ENCODE peak calls at places on chromosomes 7 and 10, in four cellular contexts. F is GM23338, T is HCT116, J is endothelial cell of umbilical vein. C is an unnamed sample.

GRCh38 chr7:7138897-7139296 is 43.4 kb upstream of the C1GALT1 start:
- DNase-seq in F (no peak), J (no peak), T (no peak), C (no peak)

GRCh38 chr10:115861864-115862263 is 411.1 kb downstream of the GFRA1 start:
- DNase-seq in J (no peak), T (no peak), F (no peak), C (no peak)

GRCh38 chr10:43130756-43131155 is 7.5 kb upstream of the CSGALNACT2 start:
- DNase-seq in T (no peak), J (no peak), F (no peak), C (no peak)

GRCh38 chr10:11035318-11035920 is 17.7 kb downstream of the CELF2 start:
- DNase-seq in J (peak), F (peak), T (no peak), C (no peak)

GRCh38 chr10:31014146-31014880 is 17.4 kb downstream of the ZNF438 start:
- DNase-seq in T (no peak), F (no peak), J (no peak), C (no peak)

GRCh38 chr10:111539246-111539645 is 462.4 kb downstream of the ADRA2A start:
- DNase-seq in J (no peak), T (no peak), F (no peak), C (no peak)

GRCh38 chr10:104143829-104144228 is 21.9 kb downstream of the SFR1 start:
- DNase-seq in F (no peak), T (no peak), J (no peak), C (no peak)

GRCh38 chr7:137957887-137958286 is 44.0 kb downstream of the CREB3L2 start:
- DNase-seq in F (no peak), J (no peak), T (no peak), C (no peak)

GRCh38 chr7:99389772-99390171 is 15.2 kb downstream of the ARPC1B start:
- DNase-seq in F (no peak), T (no peak), J (no peak), C (no peak)
- TF ChIP-seq POLR2AphosphoS5 in F (no peak), T (no peak), J (no peak), C (no peak)

GRCh38 chr10:47160967-47161366 is 139.0 kb upstream of the GDF10 start:
- DNase-seq in F (no peak), J (no peak), T (no peak), C (no peak)

GRCh38 chr10:47159361-47160228 is 140.4 kb upstream of the GDF10 start:
- DNase-seq in J (no peak), T (no peak), F (no peak), C (no peak)

GRCh38 chr10:47161465-47161864 is 138.5 kb upstream of the GDF10 start:
- DNase-seq in F (no peak), T (no peak), J (no peak), C (no peak)

GRCh38 chr10:47158116-47159071 is 141.6 kb upstream of the GDF10 start:
- DNase-seq in F (no peak), J (no peak), T (no peak), C (no peak)

DNA sequence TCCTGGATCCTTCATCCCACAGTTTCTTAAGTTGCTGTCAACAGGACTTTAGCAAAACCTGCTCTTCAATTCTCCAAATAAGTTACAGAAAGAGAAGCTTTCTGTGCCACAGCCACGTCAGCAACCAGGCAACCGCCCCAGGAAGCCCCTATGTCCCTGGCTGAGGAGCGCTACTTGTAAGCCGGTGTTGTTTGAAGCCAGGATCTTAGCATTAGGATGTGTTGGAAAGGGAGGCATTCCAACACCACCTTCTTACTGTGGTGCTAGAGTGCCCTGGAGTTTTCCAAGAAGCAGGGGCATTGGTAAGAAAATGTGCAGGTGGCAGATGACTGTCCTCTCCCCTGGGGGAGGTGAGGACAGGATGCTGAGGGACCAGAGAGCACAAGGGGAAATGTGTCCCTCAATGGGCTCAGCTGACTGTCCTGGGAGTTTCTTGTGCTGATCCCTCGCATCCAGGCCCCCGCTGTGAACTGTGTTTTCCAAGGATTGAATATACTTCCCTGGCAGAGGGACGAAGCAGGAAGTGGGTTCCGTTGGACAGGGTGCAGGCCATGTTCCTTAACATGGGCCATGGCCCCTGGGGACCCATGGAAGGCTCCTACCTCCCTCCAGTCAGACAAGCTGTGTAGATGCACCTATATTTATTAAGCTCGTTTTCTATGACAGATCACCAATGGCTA is 139.6 kb upstream of the GDF10 start:
- DNase-seq in F (no peak), J (no peak), T (no peak), C (no peak)
- TF ChIP-seq EZH2 in F (no peak), J (no peak), T (no peak), C (no peak)

GRCh38 chr7:38187794-38188472 is 9.9 kb downstream of the STARD3NL start:
- DNase-seq in F (no peak), T (no peak), J (no peak), C (no peak)
- TF ChIP-seq POLR2AphosphoS5 in F (no peak), T (no peak), J (no peak), C (no peak)

GRCh38 chr7:516216-516605 is 3.4 kb downstream of the PDGFA start:
- DNase-seq in F (peak), T (no peak), J (no peak), C (no peak)

GRCh38 chr7:514651-515598 is 4.7 kb downstream of the PDGFA start:
- DNase-seq in F (peak), J (no peak), T (no peak), C (no peak)

GRCh38 chr7:515628-516027 is 4.0 kb downstream of the PDGFA start:
- DNase-seq in T (no peak), F (peak), J (no peak), C (no peak)

GRCh38 chr7:517848-518629 is 1.6 kb downstream of the PDGFA start:
- DNase-seq in F (peak), J (peak), T (no peak), C (no peak)

DNA sequence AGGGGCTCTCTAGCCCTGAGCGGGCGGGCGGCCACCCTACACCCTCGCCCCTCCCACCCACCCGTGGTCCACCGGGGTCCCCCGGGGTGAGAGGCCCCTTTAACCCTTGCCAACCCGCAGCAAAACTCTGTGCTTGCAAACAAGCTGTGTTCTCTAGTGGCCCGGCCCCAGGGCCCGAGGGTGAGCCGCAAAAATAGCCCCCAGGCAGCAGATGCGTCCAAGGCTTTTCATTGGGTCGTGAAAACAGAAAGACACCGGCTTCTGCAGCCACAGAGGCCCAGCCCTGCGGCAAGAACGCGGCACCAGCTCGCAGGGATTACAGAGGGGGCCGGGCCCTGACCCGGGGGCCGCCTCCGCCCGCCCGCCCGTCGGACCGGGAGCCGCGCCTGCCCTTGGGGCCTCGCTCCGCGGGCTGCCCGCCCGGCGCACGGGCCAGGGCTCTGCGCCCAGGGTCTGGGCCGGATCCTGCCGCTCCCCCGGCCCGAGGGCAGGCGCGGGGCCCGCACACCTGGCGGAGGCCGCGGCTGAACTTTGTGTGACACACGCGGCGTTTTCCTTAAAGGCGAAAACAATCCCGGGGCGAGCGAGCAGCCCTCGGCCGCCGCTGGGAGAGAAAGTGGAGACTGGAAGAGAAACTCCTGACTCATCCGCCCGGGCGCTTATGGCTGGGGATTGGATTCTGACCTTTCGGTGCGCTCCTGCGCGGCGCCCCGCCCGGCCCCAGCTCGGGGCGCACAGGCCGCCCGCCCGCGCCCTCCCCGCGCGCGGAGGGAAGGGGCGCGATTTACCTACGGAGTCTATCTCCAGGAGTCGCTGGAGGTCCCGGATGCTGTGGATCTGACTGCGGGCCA is 2.8 kb downstream of the PDGFA start:
- DNase-seq in F (peak), J (peak), T (no peak), C (no peak)
- TF ChIP-seq EZH2 in F (no peak), J (no peak), T (no peak), C (peak)

DNA sequence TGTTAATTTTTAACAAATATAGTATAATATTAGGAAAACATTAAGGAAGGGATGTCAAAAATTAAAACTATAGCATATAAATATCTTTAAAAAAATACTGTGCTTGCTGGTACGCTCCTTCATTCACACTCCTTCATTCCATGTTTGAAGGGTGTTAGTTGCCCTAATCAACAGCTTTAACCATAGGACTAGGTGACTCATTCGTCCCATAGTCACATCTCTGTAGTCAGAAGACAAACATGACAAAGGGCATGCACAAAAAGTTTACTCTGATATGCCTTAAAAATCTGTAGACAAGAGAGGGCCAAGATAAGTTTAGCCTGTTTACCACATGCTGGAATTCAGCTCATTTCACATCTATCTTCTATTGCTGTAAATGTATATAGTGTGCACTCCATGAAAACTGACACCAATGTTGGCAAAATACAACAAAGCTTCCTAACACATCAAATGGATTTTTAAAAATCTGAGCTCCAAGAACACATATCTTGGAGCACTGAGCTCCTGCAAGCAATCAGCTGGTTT is 628 bp downstream of the FAM13C start:
- DNase-seq in J (no peak), T (no peak), F (no peak), C (no peak)
- TF ChIP-seq POLR2AphosphoS5 in J (no peak), T (no peak), F (no peak), C (no peak)

GRCh38 chr10:121099601-121100000 is 248.4 kb downstream of the WDR11 start:
- DNase-seq in T (no peak), F (no peak), J (no peak), C (no peak)
- TF ChIP-seq EZH2 in T (no peak), F (no peak), J (no peak), C (no peak)

GRCh38 chr7:5043661-5044060 is 2.0 kb upstream of the RBAK start:
- DNase-seq in F (no peak), T (no peak), J (no peak), C (no peak)
- TF ChIP-seq POLR2AphosphoS5 in F (no peak), T (no peak), J (no peak), C (no peak)

GRCh38 chr10:69573056-69573806 is at the start of gene NEUROG3:
- DNase-seq in J (no peak), F (peak), T (no peak), C (no peak)
- TF ChIP-seq EZH2 in J (peak), F (peak), T (no peak), C (no peak)

GRCh38 chr10:79209831-79210230 is 137.4 kb upstream of the PPIF start:
- DNase-seq in F (no peak), J (no peak), T (no peak), C (no peak)
- TF ChIP-seq POLR2AphosphoS5 in F (no peak), J (no peak), T (no peak), C (no peak)

C was measured in SK-N-MC.